ENCODE peak calls at places on chromosome 5, in seven cellular contexts. S is activated CD8-positive, alpha-beta memory T cell treated with anti-CD3 and anti-CD28 coated beads for 1 hour; I is GM10248; V is mucosa of gallbladder; X is substantia nigra; W is mesothelial cell of epicardium; B is cerebellar cortex. R is an unnamed sample.

GRCh38 chr5:10049825-10050455 is 199.7 kb downstream of the ATPSCKMT start:
- DNase-seq in S (no peak), I (no peak), V (no peak), X (no peak), W (no peak), B (no peak), R (no peak)

GRCh38 chr5:138180183-138180782 is 1.4 kb downstream of the KIF20A start:
- DNase-seq in S (no peak), I (peak), V (no peak), X (no peak), W (no peak), B (peak), R (peak)

GRCh38 chr5:124888050-124888506 is 141.6 kb upstream of the ZNF608 start:
- DNase-seq in S (no peak), I (no peak), V (no peak), X (no peak), W (no peak), B (no peak), R (no peak)

GRCh38 chr5:131209506-131210191 is 38.9 kb downstream of the LYRM7 start:
- DNase-seq in S (no peak), I (peak), V (no peak), X (no peak), W (no peak), B (no peak), R (no peak)

GRCh38 chr5:181088289-181088688 is 42.7 kb downstream of the OR2V1 start:
- DNase-seq in S (no peak), I (no peak), V (no peak), X (no peak), W (no peak), B (peak), R (no peak)

GRCh38 chr5:73273379-73274050 is 100.5 kb downstream of the TMEM174 start:
- DNase-seq in S (no peak), I (no peak), V (no peak), X (no peak), W (no peak), B (no peak), R (no peak)

GRCh38 chr5:59254055-59254687 is 639.4 kb downstream of the PDE4D start:
- DNase-seq in S (no peak), I (no peak), V (no peak), X (no peak), W (no peak), B (no peak), R (no peak)

GRCh38 chr5:172321593-172321992 is 38.0 kb upstream of the UBTD2 start:
- DNase-seq in S (no peak), I (no peak), V (no peak), X (no peak), W (no peak), B (no peak), R (peak)

GRCh38 chr5:38858839-38859238 is 13.0 kb downstream of the OSMR start:
- DNase-seq in S (no peak), I (no peak), V (no peak), X (no peak), W (no peak), B (no peak), R (no peak)

GRCh38 chr5:56259002-56259511 is 25.9 kb upstream of the ANKRD55 start:
- DNase-seq in S (no peak), I (no peak), V (no peak), X (no peak), W (no peak), B (no peak), R (peak)